ENCODE peak calls at places on chromosomes 7 and 10, in six cellular contexts. J, F, M, Q, A and Z are unnamed samples.

GRCh38 chr7:51253157-51253556 is 63.5 kb downstream of the COBL start:
- DNase-seq in M (no peak), J (no peak), F (no peak), A (no peak), Q (no peak), Z (no peak)

GRCh38 chr7:22845221-22845844 is 22.7 kb upstream of the TOMM7 start:
- DNase-seq in A (no peak), M (no peak), Q (no peak), J (no peak), F (no peak), Z (no peak)

GRCh38 chr7:111744501-111745155 is 182.3 kb upstream of the IMMP2L start:
- DNase-seq in A (no peak), F (no peak), J (no peak), Q (no peak), M (no peak), Z (no peak)

GRCh38 chr10:101687088-101687487 is 7.9 kb downstream of the FBXW4 start:
- DNase-seq in M (no peak), Q (no peak), A (no peak), F (no peak), J (no peak), Z (no peak)

GRCh38 chr7:18906901-18907300 is 210.5 kb downstream of the TWIST1 start:
- DNase-seq in J (no peak), A (no peak), M (no peak), F (no peak), Q (no peak), Z (no peak)

GRCh38 chr7:133755922-133756321 is 371.2 kb upstream of the LRGUK start:
- DNase-seq in A (no peak), F (no peak), J (no peak), Q (no peak), M (no peak), Z (no peak)

GRCh38 chr7:10473569-10473968 is 500.1 kb upstream of the PHF14 start:
- DNase-seq in J (no peak), A (no peak), Q (no peak), M (no peak), F (no peak), Z (no peak)

GRCh38 chr7:137762334-137762733 is 84.4 kb downstream of the DGKI start:
- DNase-seq in J (no peak), M (no peak), A (no peak), F (no peak), Q (no peak), Z (no peak)

GRCh38 chr7:151249732-151250072 is 1.2 kb upstream of the SMARCD3 start:
- DNase-seq in A (no peak), Q (no peak), F (peak), M (no peak), J (peak), Z (no peak)

GRCh38 chr10:31320598-31321211 is 1.7 kb downstream of the ZEB1 start:
- DNase-seq in F (peak), M (peak), Q (peak), A (no peak), J (peak), Z (no peak)

GRCh38 chr10:21501109-21501508 is 24.4 kb downstream of the SKIDA1 start:
- DNase-seq in A (no peak), F (no peak), J (no peak), M (no peak), Q (no peak), Z (no peak)

GRCh38 chr10:21501731-21502370 is 23.6 kb downstream of the SKIDA1 start:
- DNase-seq in A (no peak), F (no peak), Q (no peak), M (no peak), J (no peak), Z (no peak)

GRCh38 chr10:21499910-21500577 is 25.4 kb downstream of the SKIDA1 start:
- DNase-seq in J (peak), Q (no peak), M (no peak), A (no peak), F (peak), Z (no peak)

GRCh38 chr10:21499580-21499909 is 25.9 kb downstream of the SKIDA1 start:
- DNase-seq in Q (no peak), F (no peak), A (no peak), M (no peak), J (no peak), Z (no peak)

GRCh38 chr10:21500578-21500910 is 24.9 kb downstream of the SKIDA1 start:
- DNase-seq in J (no peak), M (no peak), A (no peak), Q (no peak), F (no peak), Z (no peak)
- H3K27ac ChIP-seq in J (peak), M (peak), A (no peak), Q (no peak), F (no peak), Z (no peak)

GRCh38 chr10:87816163-87816841 is 1.7 kb downstream of the ATAD1 start:
- DNase-seq in A (no peak), F (no peak), M (no peak), Q (no peak), J (no peak), Z (no peak)
- TF ChIP-seq CTCF in A (peak), F (peak), M (no peak), Q (no peak), J (no peak), Z (no peak)

GRCh38 chr10:109126016-109126415 is 797.3 kb downstream of the XPNPEP1 start:
- DNase-seq in J (no peak), F (no peak), A (no peak), Q (no peak), M (no peak), Z (no peak)
- H3K27ac ChIP-seq in J (no peak), F (no peak), A (no peak), Q (no peak), M (no peak), Z (no peak)

DNA sequence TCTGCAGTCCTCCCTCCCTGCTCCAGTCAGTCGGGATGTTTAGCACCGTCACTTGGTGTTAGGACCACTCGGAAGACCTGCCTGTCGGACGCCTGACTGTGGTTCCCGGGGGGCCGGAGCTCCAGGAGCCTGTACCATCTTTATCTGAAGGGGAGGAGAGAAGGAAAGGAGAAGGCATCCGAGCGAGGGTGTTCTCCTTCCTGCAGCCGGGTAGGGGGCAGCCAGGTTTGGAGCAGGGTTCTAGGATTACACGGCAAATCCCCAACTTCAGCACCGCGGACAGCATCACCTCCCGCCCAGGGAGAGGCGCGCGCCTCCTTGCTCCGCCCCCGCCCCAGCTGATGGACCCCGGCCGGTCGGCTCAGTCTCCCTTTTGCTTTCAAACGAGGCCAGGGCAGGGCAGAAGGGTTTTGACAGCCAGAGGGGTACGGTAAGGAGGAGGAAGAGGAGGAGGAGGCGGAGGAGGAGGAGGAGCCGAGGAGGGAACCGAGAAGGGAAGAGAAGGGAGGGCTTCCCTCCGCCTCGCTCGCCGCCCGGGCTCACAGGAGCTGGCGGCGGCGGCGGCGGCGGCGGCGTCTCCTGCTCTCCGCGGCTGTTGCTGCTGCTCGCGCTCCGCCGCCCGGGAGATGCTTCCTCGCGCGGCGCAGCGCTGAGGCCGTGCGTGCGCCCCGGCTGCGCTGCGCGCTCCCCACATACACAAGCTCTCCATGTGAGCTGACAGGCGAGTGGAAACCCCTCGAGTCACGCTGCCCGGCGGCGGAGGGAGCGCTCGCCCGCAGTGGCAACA is 743 bp upstream of the CNTNAP2 start:
- DNase-seq in M (no peak), A (peak), F (peak), J (peak), Q (no peak), Z (no peak)
- TF ChIP-seq CTCF in M (no peak), A (no peak), F (no peak), J (no peak), Q (no peak), Z (no peak)

GRCh38 chr7:101674439-101674838 is 45.3 kb upstream of the MYL10 start:
- DNase-seq in J (no peak), A (no peak), F (no peak), M (no peak), Q (no peak), Z (no peak)
- H3K27ac ChIP-seq in J (no peak), A (no peak), F (no peak), M (no peak), Q (no peak), Z (no peak)

GRCh38 chr10:104297697-104298660 is 29.0 kb downstream of the GSTO2 start:
- DNase-seq in M (no peak), J (peak), A (no peak), Q (no peak), F (peak), Z (no peak)
- TF ChIP-seq CTCF in M (no peak), J (peak), A (peak), Q (no peak), F (peak), Z (no peak)

GRCh38 chr10:5546891-5547683 is 22.3 kb downstream of the CALML3 start:
- DNase-seq in Q (peak), F (no peak), A (peak), M (no peak), J (no peak), Z (no peak)

GRCh38 chr10:5547684-5547933 is 22.8 kb downstream of the CALML3 start:
- DNase-seq in J (no peak), M (no peak), F (no peak), A (no peak), Q (no peak), Z (no peak)

GRCh38 chr10:5549462-5550249 is 24.9 kb downstream of the CALML3 start:
- DNase-seq in Q (peak), J (no peak), M (no peak), F (no peak), A (peak), Z (no peak)

GRCh38 chr10:5545778-5546710 is 21.3 kb downstream of the CALML3 start:
- DNase-seq in Q (peak), F (no peak), J (no peak), M (peak), A (peak), Z (no peak)

DNA sequence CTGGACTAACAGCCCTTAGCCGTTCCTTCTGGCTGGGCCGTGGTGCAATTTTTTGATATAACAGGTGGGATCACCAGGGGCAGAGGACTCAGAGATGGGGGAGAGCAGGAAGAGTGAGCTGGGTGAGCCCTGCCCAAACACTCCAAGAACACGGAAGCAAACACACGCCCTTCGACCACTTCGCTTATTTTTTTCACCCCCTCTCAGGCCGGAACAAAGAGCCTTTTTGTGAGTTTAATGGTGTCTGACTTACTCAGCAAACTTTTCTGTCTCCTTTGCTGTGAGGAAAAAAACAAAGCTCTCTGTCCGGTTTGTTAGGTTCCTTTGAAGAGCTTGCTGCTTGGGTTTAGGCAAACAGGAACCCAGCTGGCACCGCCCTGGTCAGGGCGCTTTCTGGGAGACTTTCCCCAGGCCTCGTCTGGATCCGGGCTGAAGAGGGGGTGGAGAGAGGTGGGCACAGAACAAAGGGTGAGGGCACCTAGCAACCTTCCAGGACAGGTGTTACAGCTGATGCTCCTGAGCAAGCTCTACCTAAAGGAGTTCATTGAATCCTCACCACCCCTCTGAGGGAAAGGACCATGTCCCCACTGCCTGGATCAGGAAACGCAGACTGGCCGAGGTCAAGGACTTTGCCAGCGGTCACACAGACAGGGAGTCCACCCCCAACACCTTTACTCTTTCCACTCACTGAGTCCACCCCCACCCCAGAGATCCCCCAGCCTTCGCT is 23.3 kb downstream of the CALML3 start:
- DNase-seq in J (no peak), Q (peak), F (no peak), A (peak), M (no peak), Z (no peak)
- H3K27ac ChIP-seq in J (peak), Q (peak), F (no peak), A (peak), M (peak), Z (peak)